ENCODE peak calls at places on chromosomes 3 and 15, in six cellular contexts. B is A549, E is K562, I is endothelial cell of umbilical vein, U is HepG2, M is GM12878. V is an unnamed sample.

GRCh38 chr3:58251653-58252052 is 14.1 kb downstream of the ABHD6 start:
- DNase-seq in M (no peak), U (no peak), I (no peak), B (no peak), E (no peak), V (no peak)

GRCh38 chr3:153967260-153967659 is 153.9 kb upstream of the ARHGEF26 start:
- DNase-seq in U (no peak), E (no peak), I (no peak), B (no peak), M (no peak), V (no peak)

GRCh38 chr3:51967384-51968174 is at the start of gene PCBP4:
- DNase-seq in B (no peak), M (no peak), E (peak), U (peak), I (peak), V (peak)

GRCh38 chr15:41970456-41970855 is 1.9 kb downstream of the EHD4 start:
- DNase-seq in I (no peak), M (no peak), E (no peak), B (no peak), U (no peak), V (no peak)

GRCh38 chr15:74585857-74586256 is 29.8 kb upstream of the CLK3 start:
- DNase-seq in U (no peak), M (no peak), I (no peak), E (no peak), B (no peak), V (no peak)

GRCh38 chr3:8210752-8211405 is 290.7 kb upstream of the LMCD1 start:
- DNase-seq in I (no peak), M (no peak), U (no peak), E (no peak), B (no peak), V (no peak)

GRCh38 chr3:72312339-72312738 is 527.4 kb upstream of the PROK2 start:
- DNase-seq in I (no peak), U (no peak), M (peak), E (no peak), B (no peak), V (peak)

GRCh38 chr15:80660114-80660513 is 35.0 kb upstream of the ABHD17C start:
- DNase-seq in B (peak), U (peak), E (no peak), I (peak), M (no peak), V (no peak)

GRCh38 chr3:50303038-50303815 is at the start of gene HYAL1:
- DNase-seq in M (no peak), I (no peak), U (peak), B (no peak), E (peak), V (peak)

GRCh38 chr3:71360694-71361093 is 222.8 kb downstream of the FOXP1 start:
- DNase-seq in I (no peak), M (no peak), E (no peak), B (no peak), U (no peak), V (no peak)

GRCh38 chr3:11168881-11169805 is 14.8 kb downstream of the HRH1 start:
- DNase-seq in M (no peak), E (no peak), U (no peak), B (no peak), I (no peak), V (peak)

GRCh38 chr3:49616491-49616941 is 57.6 kb upstream of the APEH start:
- DNase-seq in B (no peak), I (no peak), U (no peak), E (no peak), M (no peak), V (no peak)

GRCh38 chr3:45343947-45344346 is 44.4 kb upstream of the LARS2 start:
- DNase-seq in E (peak), I (no peak), M (no peak), B (peak), U (peak), V (peak)

GRCh38 chr3:43176666-43177065 is 70.8 kb upstream of the POMGNT2 start:
- DNase-seq in I (peak), E (no peak), M (no peak), B (no peak), U (no peak), V (no peak)

GRCh38 chr3:38609386-38610111 is 39.9 kb downstream of the SCN5A start:
- DNase-seq in M (no peak), B (no peak), U (no peak), I (no peak), E (no peak), V (peak)

GRCh38 chr3:52123106-52123708 is 31.0 kb downstream of the POC1A start:
- DNase-seq in U (peak), E (peak), M (no peak), I (peak), B (peak), V (peak)

GRCh38 chr3:142226474-142226873 is 1.1 kb upstream of the GK5 start:
- DNase-seq in E (no peak), B (peak), M (no peak), U (peak), I (no peak), V (peak)

GRCh38 chr15:85473455-85473854 is 93.1 kb downstream of the AKAP13 start:
- DNase-seq in B (no peak), U (no peak), M (no peak), I (no peak), E (no peak), V (no peak)

GRCh38 chr15:62094398-62094797 is 27.6 kb downstream of the C2CD4A start:
- DNase-seq in B (no peak), M (no peak), U (no peak), I (no peak), E (peak), V (no peak)

GRCh38 chr3:183188895-183189462 is 26.4 kb upstream of the LAMP3 start:
- DNase-seq in E (peak), B (peak), I (peak), U (peak), M (no peak), V (peak)

GRCh38 chr15:57640935-57641682 is 49.4 kb downstream of the MYZAP start:
- DNase-seq in U (peak), B (peak), I (peak), E (peak), M (no peak), V (peak)

GRCh38 chr15:28260722-28261121 is 61.3 kb downstream of the HERC2 start:
- DNase-seq in B (no peak), M (no peak), E (no peak), I (peak), U (no peak), V (no peak)

GRCh38 chr15:57160823-57161560 is 215.3 kb upstream of the CGNL1 start:
- DNase-seq in E (no peak), M (no peak), I (no peak), U (no peak), B (no peak), V (no peak)

GRCh38 chr3:179464296-179465092 is 13.2 kb upstream of the GNB4 start:
- DNase-seq in B (no peak), E (peak), M (no peak), U (no peak), I (no peak), V (peak)

GRCh38 chr3:161770532-161771386 is 274.2 kb downstream of the OTOL1 start:
- DNase-seq in B (no peak), E (no peak), U (no peak), M (peak), I (no peak), V (peak)

GRCh38 chr3:185062221-185062620 is 90.6 kb downstream of the C3orf70 start:
- DNase-seq in B (no peak), I (no peak), M (no peak), E (no peak), U (no peak), V (no peak)

GRCh38 chr3:105899528-105899927 is 30.7 kb upstream of the CBLB start:
- DNase-seq in U (no peak), M (no peak), E (no peak), B (no peak), I (no peak), V (no peak)

GRCh38 chr3:117695871-117696270 is 986.3 kb downstream of the TUSC7 start:
- DNase-seq in B (no peak), M (no peak), E (no peak), U (no peak), I (no peak), V (no peak)

GRCh38 chr3:192917258-192917507 is 473 bp downstream of the MB21D2 start:
- DNase-seq in U (no peak), B (no peak), M (no peak), E (no peak), I (no peak), V (no peak)

GRCh38 chr15:52137432-52138357 is 25.1 kb upstream of the BCL2L10 start:
- DNase-seq in U (peak), M (no peak), I (no peak), E (peak), B (no peak), V (peak)

GRCh38 chr15:101258238-101259144 is 6.6 kb upstream of the CHSY1 start:
- DNase-seq in B (peak), U (peak), I (peak), E (peak), M (peak), V (peak)

GRCh38 chr15:50909044-50909342 is 510 bp downstream of the AP4E1 start:
- DNase-seq in E (no peak), B (no peak), I (no peak), U (peak), M (no peak), V (no peak)

GRCh38 chr3:119747355-119747754 is 34.5 kb upstream of the NR1I2 start:
- DNase-seq in B (no peak), M (no peak), U (no peak), I (peak), E (no peak), V (no peak)

GRCh38 chr15:28943146-28943545 is 57.4 kb downstream of the APBA2 start:
- DNase-seq in M (no peak), E (no peak), B (no peak), U (no peak), I (no peak), V (no peak)

GRCh38 chr3:143203848-143204247 is 84.3 kb downstream of the CHST2 start:
- DNase-seq in M (no peak), E (no peak), B (no peak), I (no peak), U (no peak), V (no peak)

GRCh38 chr15:58506787-58507671 is 75.2 kb downstream of the LIPC start:
- DNase-seq in M (no peak), U (no peak), I (no peak), B (no peak), E (no peak), V (no peak)

GRCh38 chr15:57146394-57147140 is 228.1 kb downstream of the TCF12 start:
- DNase-seq in U (peak), M (no peak), I (peak), E (peak), B (peak), V (peak)

GRCh38 chr3:190499157-190499556 is 14.7 kb upstream of the IL1RAP start:
- DNase-seq in B (no peak), I (no peak), E (no peak), M (no peak), U (no peak), V (no peak)

GRCh38 chr3:23071306-23071705 is 131.8 kb upstream of the UBE2E2 start:
- DNase-seq in U (no peak), I (no peak), B (no peak), M (no peak), E (no peak), V (no peak)

DNA sequence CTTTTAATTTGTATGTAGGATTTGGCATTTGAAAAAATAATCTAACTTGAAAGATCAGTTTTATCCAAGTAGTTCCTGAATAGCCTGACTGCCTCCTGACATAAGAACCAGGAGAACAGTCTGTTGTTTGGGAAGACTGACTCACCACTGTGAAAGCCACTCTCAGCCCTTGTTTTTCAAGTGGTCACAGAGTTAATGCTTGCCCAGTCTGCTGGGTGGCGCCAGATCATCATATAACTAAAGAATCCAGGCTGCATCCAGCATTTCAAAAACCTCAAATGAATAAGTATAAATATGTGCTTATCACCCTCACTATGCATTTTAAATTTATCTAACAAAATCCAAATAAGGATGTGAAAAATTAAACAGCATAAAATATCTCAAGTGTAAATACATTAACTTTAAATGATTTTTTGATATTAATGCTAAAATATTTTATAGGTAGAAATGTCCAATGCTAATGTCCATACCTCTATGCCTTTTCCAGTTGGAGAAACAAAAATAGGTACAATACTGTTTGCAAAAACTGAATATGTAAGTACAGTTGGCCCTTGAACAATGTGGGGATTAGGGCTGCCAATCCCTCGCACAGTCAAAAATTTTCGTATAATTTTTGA is 26.9 kb upstream of the ZBBX start:
- DNase-seq in I (peak), U (peak), B (peak), M (no peak), E (peak), V (peak)
- TF ChIP-seq MYC in I (no peak), U (no peak), B (no peak), M (no peak), E (no peak), V (no peak)

DNA sequence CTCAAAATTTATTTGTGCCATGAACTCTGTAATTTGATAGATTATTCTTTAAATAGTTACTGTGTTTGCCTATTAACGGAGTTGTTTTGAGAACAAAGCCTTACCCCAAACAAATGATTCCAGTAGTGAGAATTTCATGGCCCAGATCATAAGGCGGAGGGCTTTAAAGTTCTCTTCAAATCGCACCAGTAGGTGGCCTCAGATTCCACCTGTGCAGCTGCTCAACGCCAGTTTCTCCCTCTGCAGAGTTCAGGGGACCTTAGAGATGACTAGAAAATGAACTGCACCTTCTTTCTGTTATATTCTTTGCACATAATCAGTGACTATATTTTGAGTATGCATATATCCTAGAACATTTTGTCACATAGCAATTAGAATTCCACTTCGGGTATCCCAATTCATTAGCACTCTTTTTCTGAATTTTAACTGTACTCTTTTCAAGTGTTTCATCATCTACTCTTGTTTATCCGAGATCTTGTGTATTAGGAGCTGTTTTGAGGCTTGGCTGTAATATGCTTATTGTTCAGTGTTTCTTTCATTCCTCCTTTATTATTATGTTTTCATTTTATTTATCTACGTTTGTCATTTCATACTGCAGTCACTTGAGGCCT is 232.6 kb upstream of the CHRM5 start:
- DNase-seq in I (peak), M (no peak), E (peak), U (peak), B (peak), V (peak)
- TF ChIP-seq CTCF in I (peak), M (peak), E (peak), U (peak), B (peak), V (peak)

GRCh38 chr15:84001037-84001436 is 234.5 kb upstream of the GOLGA6L4 start:
- DNase-seq in U (no peak), B (no peak), E (no peak), M (no peak), I (no peak), V (no peak)

GRCh38 chr15:83993591-83993990 is 242.0 kb upstream of the GOLGA6L4 start:
- DNase-seq in M (no peak), E (no peak), B (no peak), U (no peak), I (no peak), V (no peak)

GRCh38 chr15:84001655-84002054 is 233.9 kb upstream of the GOLGA6L4 start:
- DNase-seq in I (no peak), U (no peak), B (no peak), E (no peak), M (no peak), V (no peak)

GRCh38 chr15:83998486-83998885 is 237.1 kb upstream of the GOLGA6L4 start:
- DNase-seq in U (no peak), B (no peak), E (no peak), M (no peak), I (no peak), V (no peak)

DNA sequence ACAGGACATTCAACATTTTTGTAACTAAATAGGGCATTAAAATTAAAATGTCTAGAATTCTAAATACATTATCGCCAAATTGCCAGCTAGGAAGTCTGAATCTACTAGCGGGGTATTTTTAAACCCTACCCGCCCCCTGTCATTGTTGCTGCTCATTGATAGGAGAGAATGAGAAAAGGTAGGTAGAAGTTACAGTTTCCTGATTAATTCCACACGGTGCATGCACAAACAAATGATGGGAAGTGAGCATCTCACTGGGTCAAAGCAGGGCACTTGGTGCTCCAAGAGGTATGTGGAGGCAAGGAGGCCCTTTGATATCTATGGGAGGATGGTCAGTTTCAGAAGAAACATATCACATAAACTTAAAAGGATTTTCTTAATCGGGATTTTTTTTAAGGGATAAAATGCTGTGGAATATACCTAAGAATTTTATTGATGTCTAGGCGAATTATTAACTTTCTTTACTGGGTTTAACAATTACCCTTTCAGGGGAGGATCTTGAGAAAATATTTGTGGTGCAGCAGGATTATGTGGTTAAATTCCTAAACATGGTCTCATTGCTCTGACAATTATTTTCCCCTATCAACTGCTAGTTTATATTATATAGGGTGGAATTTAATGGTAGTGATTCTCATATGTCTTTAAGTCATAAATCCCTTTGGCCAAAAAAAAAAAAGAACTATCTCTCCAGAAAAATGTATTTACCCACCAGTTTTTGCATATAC is 236.0 kb upstream of the GOLGA6L4 start:
- DNase-seq in I (no peak), M (no peak), U (no peak), E (no peak), B (no peak), V (no peak)
- TF ChIP-seq MYC in I (no peak), M (no peak), U (no peak), E (no peak), B (no peak), V (no peak)

GRCh38 chr15:92164327-92165000 is 229.2 kb upstream of the ST8SIA2 start:
- DNase-seq in E (no peak), M (no peak), I (no peak), U (peak), B (no peak), V (no peak)
- TF ChIP-seq CTCF in E (no peak), M (no peak), I (no peak), U (no peak), B (no peak), V (no peak)